ENCODE peak calls at places on chromosomes 1 and 21, in seven cellular contexts. One of them, this sample, is unnamed. For H3K27me3, the result is how much of the 10 kb centered on the place peaks cover.

GRCh38 chr1:28248273-28249012 is 10.9 kb upstream of the SESN2 start:
- DNase-seq in psoas muscle: peak
- DNase-seq in mammary epithelial cell: peak
- DNase-seq in colonic mucosa: peak
- DNase-seq in astrocyte: peak
- DNase-seq in mesendoderm: peak
- DNase-seq in aorta: peak
- DNase-seq in this sample: peak

GRCh38 chr1:182237329-182237728 is 154.3 kb downstream of the GLUL start:
- DNase-seq in mammary epithelial cell: no peak
- DNase-seq in colonic mucosa: peak
- DNase-seq in aorta: no peak
- DNase-seq in astrocyte: no peak
- DNase-seq in mesendoderm: no peak
- DNase-seq in psoas muscle: no peak
- DNase-seq in this sample: no peak

GRCh38 chr1:61452354-61452990 is 272.5 kb downstream of the TM2D1 start:
- DNase-seq in aorta: no peak
- DNase-seq in psoas muscle: no peak
- DNase-seq in mammary epithelial cell: no peak
- DNase-seq in astrocyte: peak
- DNase-seq in mesendoderm: no peak
- DNase-seq in colonic mucosa: no peak
- DNase-seq in this sample: peak

GRCh38 chr1:185789846-185790735 is 55.9 kb downstream of the HMCN1 start:
- DNase-seq in mesendoderm: peak
- DNase-seq in aorta: no peak
- DNase-seq in psoas muscle: no peak
- DNase-seq in astrocyte: peak
- DNase-seq in colonic mucosa: no peak
- DNase-seq in mammary epithelial cell: peak
- DNase-seq in this sample: peak

GRCh38 chr1:192807221-192807967 is 1.4 kb upstream of the RGS2 start:
- DNase-seq in aorta: no peak
- DNase-seq in mammary epithelial cell: peak
- DNase-seq in astrocyte: peak
- DNase-seq in colonic mucosa: no peak
- DNase-seq in mesendoderm: no peak
- DNase-seq in psoas muscle: no peak
- DNase-seq in this sample: peak

GRCh38 chr1:163069142-163069541 is at the start of gene RGS4:
- DNase-seq in psoas muscle: peak
- DNase-seq in mesendoderm: peak
- DNase-seq in aorta: peak
- DNase-seq in mammary epithelial cell: peak
- DNase-seq in astrocyte: peak
- DNase-seq in colonic mucosa: peak
- DNase-seq in this sample: peak

GRCh38 chr1:204408074-204408507 is 3.5 kb downstream of the PPP1R15B start:
- DNase-seq in psoas muscle: peak
- DNase-seq in mesendoderm: no peak
- DNase-seq in colonic mucosa: peak
- DNase-seq in aorta: peak
- DNase-seq in mammary epithelial cell: peak
- DNase-seq in astrocyte: peak
- DNase-seq in this sample: peak

GRCh38 chr1:117877823-117878222 is 51.6 kb downstream of the GDAP2 start:
- DNase-seq in psoas muscle: no peak
- DNase-seq in mammary epithelial cell: no peak
- DNase-seq in mesendoderm: no peak
- DNase-seq in aorta: no peak
- DNase-seq in astrocyte: no peak
- DNase-seq in colonic mucosa: no peak
- DNase-seq in this sample: no peak

GRCh38 chr1:192763756-192764155 is 45.1 kb upstream of the RGS2 start:
- DNase-seq in astrocyte: peak
- DNase-seq in psoas muscle: no peak
- DNase-seq in colonic mucosa: no peak
- DNase-seq in mesendoderm: no peak
- DNase-seq in aorta: no peak
- DNase-seq in mammary epithelial cell: no peak
- DNase-seq in this sample: peak

GRCh38 chr1:201391651-201392511 is 7.2 kb downstream of the LAD1 start:
- DNase-seq in colonic mucosa: no peak
- DNase-seq in psoas muscle: no peak
- DNase-seq in astrocyte: no peak
- DNase-seq in aorta: no peak
- DNase-seq in mammary epithelial cell: no peak
- DNase-seq in mesendoderm: no peak
- DNase-seq in this sample: no peak

DNA sequence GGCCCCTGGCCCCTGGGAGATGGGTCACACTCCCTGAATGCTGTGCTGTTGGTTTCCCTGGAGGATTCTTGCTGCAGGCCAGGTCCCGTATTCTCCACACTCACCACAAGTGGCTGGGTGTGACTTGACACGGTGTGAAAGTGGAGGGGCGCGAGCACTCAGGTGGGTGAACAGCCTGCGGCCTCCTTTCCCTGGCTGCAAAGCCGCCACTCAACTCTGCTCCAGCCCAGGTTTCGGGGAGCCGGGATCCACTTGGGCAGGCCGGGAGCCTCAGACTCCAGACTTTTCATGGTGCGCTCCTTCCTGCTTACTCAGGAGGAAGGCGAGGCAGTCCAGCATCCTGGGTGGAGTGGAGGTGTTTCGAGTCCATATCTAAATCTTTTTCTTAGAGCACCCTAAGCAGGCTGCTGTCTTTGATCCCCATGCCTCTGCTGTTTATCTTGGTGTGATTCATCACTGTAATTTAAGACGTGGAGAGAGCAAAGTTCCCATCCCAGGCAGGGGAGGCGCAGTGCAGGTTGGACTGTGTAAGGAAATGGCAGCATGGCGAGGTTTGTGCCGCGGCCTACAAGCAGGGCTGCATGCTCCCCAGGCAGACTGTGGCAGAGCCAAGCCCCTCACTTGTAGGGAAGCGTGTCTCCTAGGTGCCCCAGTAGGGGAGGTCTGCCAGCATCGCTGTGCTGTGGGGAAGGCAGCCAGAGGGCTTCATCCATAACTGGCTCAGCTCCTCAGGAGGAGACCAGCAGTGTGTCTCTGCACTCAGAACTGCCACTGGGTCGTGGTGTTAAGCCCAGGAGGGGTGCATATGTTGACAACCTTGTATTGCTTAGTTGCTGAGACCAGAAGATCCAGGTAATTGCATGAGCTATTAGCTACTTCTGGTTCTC is 29.6 kb downstream of the VANGL1 start:
- DNase-seq in astrocyte: peak
- DNase-seq in colonic mucosa: peak
- DNase-seq in mammary epithelial cell: no peak
- DNase-seq in mesendoderm: no peak
- DNase-seq in psoas muscle: no peak
- DNase-seq in aorta: no peak
- DNase-seq in this sample: no peak
- H3K4me3 ChIP-seq in astrocyte: peak
- H3K4me3 ChIP-seq in colonic mucosa: no peak
- H3K4me3 ChIP-seq in mammary epithelial cell: no peak
- H3K4me3 ChIP-seq in mesendoderm: no peak
- H3K4me3 ChIP-seq in psoas muscle: no peak
- H3K4me3 ChIP-seq in aorta: no peak
- H3K4me3 ChIP-seq in this sample: no peak

GRCh38 chr1:101451888-101452287 is 215.1 kb downstream of the S1PR1 start:
- DNase-seq in mesendoderm: no peak
- DNase-seq in mammary epithelial cell: no peak
- DNase-seq in psoas muscle: no peak
- DNase-seq in aorta: no peak
- DNase-seq in astrocyte: no peak
- DNase-seq in colonic mucosa: no peak
- DNase-seq in this sample: no peak

GRCh38 chr1:101452825-101453224 is 216.0 kb downstream of the S1PR1 start:
- DNase-seq in psoas muscle: no peak
- DNase-seq in aorta: no peak
- DNase-seq in astrocyte: no peak
- DNase-seq in mesendoderm: no peak
- DNase-seq in mammary epithelial cell: no peak
- DNase-seq in colonic mucosa: no peak
- DNase-seq in this sample: no peak

GRCh38 chr1:101448018-101448417 is 211.2 kb downstream of the S1PR1 start:
- DNase-seq in astrocyte: no peak
- DNase-seq in colonic mucosa: no peak
- DNase-seq in psoas muscle: no peak
- DNase-seq in mesendoderm: no peak
- DNase-seq in aorta: no peak
- DNase-seq in mammary epithelial cell: no peak
- DNase-seq in this sample: no peak

DNA sequence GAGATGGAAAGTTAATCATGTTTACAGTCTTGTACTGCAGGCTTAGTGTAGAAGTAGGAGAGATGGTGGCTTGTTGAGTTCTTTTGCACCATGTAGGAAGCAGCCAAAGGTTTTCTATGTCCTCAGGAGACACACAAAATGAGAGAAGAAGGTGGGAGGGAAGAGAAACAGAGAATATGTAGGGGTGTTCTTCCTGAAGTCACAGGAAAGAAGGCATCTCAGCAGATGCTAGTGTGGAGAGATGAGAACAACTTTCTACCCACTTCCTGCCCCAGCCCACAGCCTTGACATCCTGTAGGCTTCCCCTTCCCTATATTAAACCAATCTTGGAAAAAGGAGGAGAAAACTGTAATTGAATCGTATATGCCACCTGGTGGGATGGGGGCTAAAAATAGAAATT is 217.0 kb downstream of the S1PR1 start:
- DNase-seq in psoas muscle: no peak
- DNase-seq in astrocyte: no peak
- DNase-seq in aorta: no peak
- DNase-seq in mesendoderm: no peak
- DNase-seq in colonic mucosa: no peak
- DNase-seq in mammary epithelial cell: no peak
- DNase-seq in this sample: no peak
- H3K27me3 ChIP-seq in psoas muscle: under half
- H3K27me3 ChIP-seq in astrocyte: under half
- H3K27me3 ChIP-seq in aorta: under half
- H3K27me3 ChIP-seq in mesendoderm: under half
- H3K27me3 ChIP-seq in colonic mucosa: under half
- H3K27me3 ChIP-seq in mammary epithelial cell: under half
- H3K27me3 ChIP-seq in this sample: under half

GRCh38 chr21:29194342-29194741 is 63.9 kb downstream of the MAP3K7CL start:
- DNase-seq in astrocyte: no peak
- DNase-seq in mammary epithelial cell: no peak
- DNase-seq in colonic mucosa: no peak
- DNase-seq in mesendoderm: no peak
- DNase-seq in psoas muscle: no peak
- DNase-seq in aorta: no peak
- DNase-seq in this sample: no peak

GRCh38 chr21:29193907-29194306 is 63.5 kb downstream of the MAP3K7CL start:
- DNase-seq in aorta: no peak
- DNase-seq in mammary epithelial cell: no peak
- DNase-seq in psoas muscle: no peak
- DNase-seq in mesendoderm: no peak
- DNase-seq in colonic mucosa: no peak
- DNase-seq in astrocyte: no peak
- DNase-seq in this sample: no peak

GRCh38 chr21:29196021-29196663 is 65.7 kb downstream of the MAP3K7CL start:
- DNase-seq in mammary epithelial cell: peak
- DNase-seq in colonic mucosa: peak
- DNase-seq in psoas muscle: no peak
- DNase-seq in astrocyte: peak
- DNase-seq in aorta: no peak
- DNase-seq in mesendoderm: peak
- DNase-seq in this sample: peak

GRCh38 chr21:29192999-29193563 is 62.6 kb downstream of the MAP3K7CL start:
- DNase-seq in psoas muscle: no peak
- DNase-seq in aorta: no peak
- DNase-seq in astrocyte: no peak
- DNase-seq in mammary epithelial cell: no peak
- DNase-seq in mesendoderm: peak
- DNase-seq in colonic mucosa: no peak
- DNase-seq in this sample: peak

GRCh38 chr21:29194847-29195246 is 64.4 kb downstream of the MAP3K7CL start:
- DNase-seq in psoas muscle: no peak
- DNase-seq in mammary epithelial cell: no peak
- DNase-seq in mesendoderm: no peak
- DNase-seq in aorta: no peak
- DNase-seq in astrocyte: no peak
- DNase-seq in colonic mucosa: no peak
- DNase-seq in this sample: no peak
- H3K4me3 ChIP-seq in psoas muscle: no peak
- H3K4me3 ChIP-seq in mammary epithelial cell: no peak
- H3K4me3 ChIP-seq in mesendoderm: no peak
- H3K4me3 ChIP-seq in aorta: peak
- H3K4me3 ChIP-seq in astrocyte: no peak
- H3K4me3 ChIP-seq in colonic mucosa: no peak
- H3K4me3 ChIP-seq in this sample: no peak

GRCh38 chr1:44420535-44420934 is 15.5 kb downstream of the RNF220 start:
- DNase-seq in colonic mucosa: no peak
- DNase-seq in aorta: no peak
- DNase-seq in psoas muscle: no peak
- DNase-seq in astrocyte: no peak
- DNase-seq in mammary epithelial cell: no peak
- DNase-seq in mesendoderm: no peak
- DNase-seq in this sample: no peak

GRCh38 chr1:44422161-44422560 is 17.1 kb downstream of the RNF220 start:
- DNase-seq in colonic mucosa: no peak
- DNase-seq in mammary epithelial cell: no peak
- DNase-seq in aorta: no peak
- DNase-seq in mesendoderm: no peak
- DNase-seq in psoas muscle: no peak
- DNase-seq in astrocyte: no peak
- DNase-seq in this sample: no peak

GRCh38 chr1:44423706-44424546 is 18.9 kb downstream of the RNF220 start:
- DNase-seq in mesendoderm: no peak
- DNase-seq in aorta: peak
- DNase-seq in psoas muscle: no peak
- DNase-seq in mammary epithelial cell: peak
- DNase-seq in astrocyte: peak
- DNase-seq in colonic mucosa: peak
- DNase-seq in this sample: peak

GRCh38 chr1:44418022-44418673 is 13.1 kb downstream of the RNF220 start:
- DNase-seq in colonic mucosa: no peak
- DNase-seq in psoas muscle: no peak
- DNase-seq in astrocyte: no peak
- DNase-seq in aorta: no peak
- DNase-seq in mammary epithelial cell: no peak
- DNase-seq in mesendoderm: peak
- DNase-seq in this sample: peak

DNA sequence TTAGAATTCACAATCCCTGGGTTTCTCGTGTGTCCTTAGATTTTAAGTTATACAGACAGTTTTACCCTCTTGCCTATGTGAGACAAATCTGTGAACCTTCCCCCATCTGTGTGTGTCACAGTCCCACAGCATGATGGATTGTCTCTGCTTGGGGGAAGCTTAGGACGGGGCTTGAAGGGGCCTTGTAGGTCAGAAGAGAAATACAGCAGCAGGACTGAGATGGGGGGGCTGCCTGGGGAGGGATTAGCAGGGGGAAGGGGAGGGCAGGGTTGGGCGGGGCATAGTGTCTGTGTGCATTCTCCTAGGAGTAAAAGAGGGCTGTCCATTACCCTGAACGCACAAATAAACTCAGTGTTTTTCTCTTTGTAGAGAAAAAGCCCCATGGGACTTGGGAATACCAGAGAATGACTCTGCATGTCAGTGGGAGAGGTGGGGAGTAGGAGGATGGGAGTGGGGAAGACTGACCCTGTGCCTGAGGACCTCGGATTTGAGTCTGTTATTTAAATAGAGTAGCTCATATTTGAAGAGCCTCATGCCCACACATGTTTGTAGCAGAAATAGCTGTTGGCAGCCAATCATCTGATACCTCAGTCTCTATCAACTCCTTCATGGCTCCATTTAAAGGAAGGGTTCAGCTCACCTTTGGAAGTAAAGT is 16.4 kb downstream of the RNF220 start:
- DNase-seq in colonic mucosa: no peak
- DNase-seq in mammary epithelial cell: no peak
- DNase-seq in psoas muscle: no peak
- DNase-seq in mesendoderm: no peak
- DNase-seq in astrocyte: no peak
- DNase-seq in aorta: no peak
- DNase-seq in this sample: no peak
- H3K27me3 ChIP-seq in colonic mucosa: under half
- H3K27me3 ChIP-seq in mammary epithelial cell: under half
- H3K27me3 ChIP-seq in psoas muscle: under half
- H3K27me3 ChIP-seq in mesendoderm: under half
- H3K27me3 ChIP-seq in astrocyte: half or more
- H3K27me3 ChIP-seq in aorta: under half
- H3K27me3 ChIP-seq in this sample: half or more